ENCODE peak calls at places on chromosomes 7 and 10, in six cellular contexts. L is uterus, W is body of pancreas, B is astrocyte of the cerebellum, Z is dorsolateral prefrontal cortex, D is Peyer's patch. M is an unnamed sample.

GRCh38 chr7:108010377-108010776 is 7.4 kb upstream of the LAMB1 start:
- DNase-seq in B (no peak), D (no peak), L (no peak), W (no peak), Z (no peak), M (no peak)

GRCh38 chr7:159010951-159011820 is 133.5 kb downstream of the VIPR2 start:
- DNase-seq in B (no peak), D (no peak), W (no peak), L (no peak), Z (no peak), M (no peak)

GRCh38 chr10:11936389-11937152 is 106.0 kb downstream of the UPF2 start:
- DNase-seq in L (no peak), W (no peak), D (no peak), B (no peak), Z (no peak), M (no peak)

GRCh38 chr7:46930336-46930735 is 651.6 kb downstream of the TNS3 start:
- DNase-seq in L (peak), D (no peak), Z (no peak), B (peak), W (no peak), M (peak)

GRCh38 chr10:99529483-99530107 is 3.1 kb upstream of the NKX2-3 start:
- DNase-seq in Z (no peak), L (no peak), W (no peak), D (no peak), B (no peak), M (no peak)

GRCh38 chr7:97187067-97187466 is 69.6 kb downstream of the SDHAF3 start:
- DNase-seq in D (no peak), L (no peak), Z (no peak), B (no peak), W (no peak), M (peak)

GRCh38 chr7:94701555-94701973 is 45.6 kb upstream of the SGCE start:
- DNase-seq in D (no peak), Z (no peak), W (no peak), L (no peak), B (peak), M (no peak)

GRCh38 chr10:69087600-69088470 is at the start of gene SRGN:
- DNase-seq in B (no peak), W (peak), L (peak), D (peak), Z (no peak), M (peak)

GRCh38 chr7:5450549-5451327 is 27.1 kb upstream of the TNRC18 start:
- DNase-seq in D (no peak), B (no peak), W (peak), Z (peak), L (peak), M (no peak)

GRCh38 chr10:63128443-63128842 is 4.7 kb upstream of the NRBF2 start:
- DNase-seq in L (no peak), D (no peak), Z (no peak), W (no peak), B (no peak), M (no peak)

GRCh38 chr7:157320607-157320979 is 16.2 kb upstream of the DNAJB6 start:
- DNase-seq in Z (no peak), B (peak), D (no peak), W (no peak), L (no peak), M (no peak)

GRCh38 chr7:151025924-151026671 is 1.8 kb upstream of the ATG9B start:
- DNase-seq in B (no peak), Z (no peak), L (no peak), D (no peak), W (no peak), M (no peak)

GRCh38 chr10:8969853-8970252 is 915.4 kb downstream of the GATA3 start:
- DNase-seq in B (no peak), W (no peak), Z (no peak), L (no peak), D (no peak), M (no peak)

GRCh38 chr7:98984126-98984525 is 105.8 kb downstream of the TRRAP start:
- DNase-seq in D (no peak), Z (no peak), W (no peak), B (no peak), L (no peak), M (no peak)

GRCh38 chr7:40437498-40437897 is 302.7 kb downstream of the SUGCT start:
- DNase-seq in L (no peak), W (no peak), B (peak), Z (no peak), D (no peak), M (peak)

GRCh38 chr7:147279951-147280350 is 1163.3 kb downstream of the CNTNAP2 start:
- DNase-seq in D (no peak), L (no peak), Z (no peak), W (no peak), B (no peak), M (no peak)

GRCh38 chr7:117124585-117125220 is 171.4 kb downstream of the ST7 start:
- DNase-seq in Z (no peak), W (peak), B (peak), D (peak), L (peak), M (peak)

GRCh38 chr10:71349401-71349800 is 30.3 kb downstream of the SLC29A3 start:
- DNase-seq in W (no peak), L (no peak), Z (no peak), D (no peak), B (peak), M (no peak)

GRCh38 chr7:104127204-104127603 is 80.6 kb downstream of the ORC5 start:
- DNase-seq in Z (no peak), D (no peak), L (no peak), B (no peak), W (no peak), M (no peak)

GRCh38 chr7:96388620-96389383 is 66.9 kb upstream of the SLC25A13 start:
- DNase-seq in Z (no peak), W (no peak), L (no peak), B (peak), D (no peak), M (peak)

GRCh38 chr7:70416611-70417010 is 715.3 kb upstream of the GALNT17 start:
- DNase-seq in B (no peak), L (no peak), D (no peak), Z (no peak), W (no peak), M (no peak)

GRCh38 chr7:159141660-159142059 is 3.0 kb downstream of the VIPR2 start:
- DNase-seq in B (no peak), L (no peak), W (no peak), D (no peak), Z (no peak), M (no peak)

GRCh38 chr10:94496010-94496409 is 49.6 kb upstream of the HELLS start:
- DNase-seq in W (no peak), B (no peak), Z (no peak), D (no peak), L (no peak), M (no peak)

GRCh38 chr10:94496646-94497045 is 48.9 kb upstream of the HELLS start:
- DNase-seq in B (no peak), Z (no peak), D (no peak), W (no peak), L (no peak), M (no peak)

DNA sequence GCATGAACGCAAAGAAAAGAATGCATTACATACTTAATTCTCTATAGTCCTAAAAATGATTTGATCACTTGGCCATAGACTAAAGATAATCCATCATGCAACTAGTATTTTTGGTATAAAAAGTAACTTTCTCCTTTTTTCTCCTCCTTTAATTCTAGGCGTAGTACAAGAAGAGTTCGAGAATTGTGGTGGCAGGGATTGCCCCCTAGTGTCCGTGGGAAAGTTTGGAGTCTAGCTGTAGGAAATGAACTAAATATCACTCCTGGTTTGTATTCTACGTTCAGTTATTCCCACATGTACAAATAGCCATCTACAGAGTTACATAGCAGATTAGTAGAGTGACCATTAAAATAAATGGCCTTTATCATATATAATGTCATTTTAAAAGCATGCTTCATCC is 45.5 kb upstream of the HELLS start:
- DNase-seq in Z (no peak), D (no peak), L (no peak), W (no peak), B (no peak), M (no peak)
- TF ChIP-seq CTCF in Z (peak), D (no peak), L (no peak), W (no peak), B (peak), M (peak)

DNA sequence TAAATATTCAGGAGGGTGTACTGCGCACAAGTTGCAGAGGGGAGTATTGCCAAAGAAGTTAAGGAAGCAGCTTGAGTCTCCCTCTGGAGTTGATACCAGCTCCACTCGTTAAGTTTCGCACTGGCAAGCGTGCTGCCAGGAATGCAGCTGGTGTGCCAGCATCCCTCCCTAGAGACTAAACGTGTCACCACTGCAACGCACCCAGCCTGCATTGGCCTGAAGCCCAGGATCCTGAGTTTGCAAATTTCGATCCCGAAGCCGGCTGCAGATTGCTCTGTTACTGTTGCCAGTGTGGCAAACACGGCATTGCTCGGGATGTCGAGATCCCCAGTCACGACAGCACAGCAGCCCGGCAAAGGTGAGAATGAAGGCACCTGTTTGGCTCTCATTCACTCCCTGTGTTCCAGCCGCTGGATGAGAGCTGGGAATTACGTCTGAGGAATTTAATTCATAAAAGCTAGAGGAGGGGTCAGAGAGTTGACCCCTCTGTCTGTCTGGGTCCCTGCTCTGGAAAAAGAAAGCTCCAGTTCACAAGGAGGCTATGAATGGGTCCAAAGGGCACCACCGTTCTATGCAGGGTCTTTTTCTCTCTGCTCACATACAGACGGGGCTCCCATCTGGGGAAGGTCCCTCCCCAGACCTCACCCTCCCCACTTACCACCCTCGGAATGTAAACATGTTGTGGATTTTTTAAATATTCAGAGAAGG is 61.0 kb downstream of the NRP1 start:
- DNase-seq in W (peak), Z (peak), D (no peak), B (peak), L (peak), M (peak)
- H3K4me3 ChIP-seq in W (no peak), Z (peak), D (peak), B (peak), L (peak), M (peak)

GRCh38 chr10:75858357-75858756 is 426.9 kb downstream of the LRMDA start:
- DNase-seq in L (no peak), B (no peak), D (no peak), W (no peak), Z (no peak), M (no peak)

GRCh38 chr10:75857896-75858295 is 426.5 kb downstream of the LRMDA start:
- DNase-seq in W (no peak), Z (no peak), B (no peak), L (no peak), D (no peak), M (no peak)

GRCh38 chr10:75851946-75852345 is 420.5 kb downstream of the LRMDA start:
- DNase-seq in D (no peak), B (no peak), L (peak), W (no peak), Z (no peak), M (no peak)

GRCh38 chr10:75857269-75857846 is 425.9 kb downstream of the LRMDA start:
- DNase-seq in Z (no peak), B (no peak), D (no peak), L (no peak), W (no peak), M (no peak)

DNA sequence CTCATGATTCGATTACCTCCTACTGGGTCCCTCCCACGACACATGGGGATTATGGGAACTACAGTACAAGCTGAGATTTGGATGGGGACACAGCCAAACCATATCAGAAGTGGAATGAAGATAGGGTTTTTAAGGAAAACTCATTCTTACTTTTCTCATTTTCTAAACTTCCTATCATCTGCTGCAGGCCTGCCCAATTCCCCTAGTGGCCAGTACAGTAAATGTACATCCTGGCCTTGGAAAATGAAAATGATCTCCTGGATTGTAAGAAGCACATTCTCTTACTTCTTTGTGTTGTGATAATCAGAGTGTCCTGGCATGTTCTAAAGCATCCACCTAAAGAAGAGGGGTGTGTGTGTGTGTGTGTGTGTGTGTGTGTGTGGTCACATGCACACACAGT is 421.7 kb downstream of the LRMDA start:
- DNase-seq in Z (no peak), D (no peak), W (no peak), B (no peak), L (no peak), M (no peak)
- TF ChIP-seq CTCF in Z (peak), D (no peak), W (peak), B (peak), L (no peak), M (peak)

GRCh38 chr10:97960269-97960869 is 70.1 kb downstream of the CRTAC1 start:
- DNase-seq in D (no peak), W (no peak), Z (no peak), B (no peak), L (no peak), M (no peak)
- H3K4me3 ChIP-seq in D (no peak), W (no peak), Z (no peak), B (no peak), L (no peak), M (no peak)

GRCh38 chr7:105157278-105157677 is 143.3 kb downstream of the KMT2E start:
- DNase-seq in Z (no peak), W (no peak), B (no peak), L (no peak), D (no peak), M (no peak)
- TF ChIP-seq CTCF in Z (no peak), W (no peak), B (no peak), L (no peak), D (no peak), M (no peak)

DNA sequence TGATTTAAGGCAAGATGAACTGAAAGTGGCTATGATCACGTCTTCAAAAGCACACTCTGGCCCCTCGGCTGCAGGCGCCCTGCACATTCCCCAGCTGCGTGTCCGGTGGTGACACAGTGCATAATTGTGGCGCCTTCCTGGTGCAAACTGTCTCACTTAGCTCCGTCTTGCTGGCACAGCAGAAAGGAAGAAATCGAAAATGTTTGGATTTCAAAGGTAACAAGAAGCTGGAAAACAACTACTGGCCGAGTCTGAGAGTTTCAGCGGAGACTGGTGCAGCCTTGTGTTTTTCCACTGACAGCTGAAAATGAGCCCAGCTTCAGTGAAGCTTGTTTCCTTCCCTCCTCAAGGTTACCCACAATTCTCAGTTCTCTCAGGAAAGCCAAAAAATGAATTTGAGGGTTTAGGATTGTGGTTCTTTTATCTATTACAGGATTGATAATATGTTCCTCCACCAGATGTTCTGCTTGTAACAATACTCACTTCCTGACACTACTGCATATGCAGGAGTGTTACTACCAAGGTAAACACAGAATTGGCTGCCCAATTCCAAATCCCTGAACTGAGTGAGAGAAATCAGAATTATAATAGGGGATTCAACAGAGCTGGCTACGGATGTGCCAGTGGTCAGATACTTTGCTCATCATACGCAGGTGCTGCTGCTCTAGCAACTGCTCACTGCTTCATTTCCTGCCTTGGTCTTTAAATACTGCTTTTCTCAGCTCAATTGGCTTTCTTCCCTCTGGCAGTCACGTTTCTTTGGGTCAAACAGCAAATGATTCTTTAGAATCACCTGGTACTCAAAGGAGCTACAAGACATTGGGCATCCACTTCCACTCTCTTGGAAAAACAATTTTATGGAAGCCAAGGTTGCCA is 63.7 kb downstream of the TRUB1 start:
- DNase-seq in D (peak), Z (no peak), W (peak), B (no peak), L (peak), M (no peak)
- H3K4me3 ChIP-seq in D (no peak), Z (peak), W (no peak), B (no peak), L (peak), M (peak)

GRCh38 chr7:105932835-105933477 is 30.1 kb upstream of the CDHR3 start:
- DNase-seq in D (no peak), Z (no peak), W (no peak), B (peak), L (no peak), M (peak)
- TF ChIP-seq CTCF in D (no peak), Z (no peak), W (no peak), B (no peak), L (no peak), M (no peak)

GRCh38 chr7:36128448-36129047 is 24.5 kb upstream of the EEPD1 start:
- DNase-seq in W (peak), D (peak), L (peak), Z (peak), B (peak), M (peak)
- H3K4me3 ChIP-seq in W (no peak), D (peak), L (no peak), Z (peak), B (no peak), M (no peak)

GRCh38 chr10:109411897-109412296 is 511.4 kb downstream of the XPNPEP1 start:
- DNase-seq in L (peak), D (no peak), B (no peak), Z (no peak), W (peak), M (no peak)
- TF ChIP-seq CTCF in L (no peak), D (no peak), B (no peak), Z (no peak), W (peak), M (no peak)

GRCh38 chr10:14736600-14737081 is 38.1 kb downstream of the FAM107B start:
- DNase-seq in W (no peak), D (peak), L (peak), Z (no peak), B (peak), M (peak)
- H3K4me3 ChIP-seq in W (no peak), D (no peak), L (no peak), Z (no peak), B (no peak), M (no peak)